ENCODE peak calls at places on chromosomes 5 and 9, in four cellular contexts. One of them, this sample, is unnamed.

GRCh38 chr5:38751103-38751502 is 94.7 kb upstream of the OSMR start:
- DNase-seq in IMR-90: no peak
- DNase-seq in SK-N-SH: no peak
- DNase-seq in cardiac fibroblast: peak
- DNase-seq in this sample: no peak

GRCh38 chr5:145827275-145827674 is 7.9 kb downstream of the PRELID2 start:
- DNase-seq in cardiac fibroblast: peak
- DNase-seq in IMR-90: no peak
- DNase-seq in SK-N-SH: no peak
- DNase-seq in this sample: no peak

GRCh38 chr5:56319281-56320242 is 86.4 kb upstream of the ANKRD55 start:
- DNase-seq in IMR-90: peak
- DNase-seq in cardiac fibroblast: peak
- DNase-seq in SK-N-SH: no peak
- DNase-seq in this sample: peak

GRCh38 chr9:37146372-37146771 is 26.0 kb downstream of the ZCCHC7 start:
- DNase-seq in cardiac fibroblast: no peak
- DNase-seq in SK-N-SH: no peak
- DNase-seq in IMR-90: no peak
- DNase-seq in this sample: no peak

GRCh38 chr5:168162464-168162863 is 129.0 kb upstream of the WWC1 start:
- DNase-seq in cardiac fibroblast: no peak
- DNase-seq in IMR-90: no peak
- DNase-seq in SK-N-SH: peak
- DNase-seq in this sample: no peak

GRCh38 chr9:649128-650074 is 192.1 kb upstream of the DMRT1 start:
- DNase-seq in SK-N-SH: no peak
- DNase-seq in IMR-90: no peak
- DNase-seq in cardiac fibroblast: no peak
- DNase-seq in this sample: no peak

GRCh38 chr9:75483636-75484035 is 395.3 kb downstream of the OSTF1 start:
- DNase-seq in cardiac fibroblast: no peak
- DNase-seq in SK-N-SH: no peak
- DNase-seq in IMR-90: no peak
- DNase-seq in this sample: no peak

GRCh38 chr5:100444961-100445360 is 90.2 kb upstream of the FAM174A start:
- DNase-seq in IMR-90: peak
- DNase-seq in SK-N-SH: no peak
- DNase-seq in cardiac fibroblast: peak
- DNase-seq in this sample: no peak

GRCh38 chr9:101165131-101165530 is 136.6 kb downstream of the PLPPR1 start:
- DNase-seq in SK-N-SH: no peak
- DNase-seq in IMR-90: no peak
- DNase-seq in cardiac fibroblast: no peak
- DNase-seq in this sample: no peak

GRCh38 chr9:110015759-110016158 is 192.2 kb downstream of the C9orf152 start:
- DNase-seq in SK-N-SH: no peak
- DNase-seq in IMR-90: peak
- DNase-seq in cardiac fibroblast: peak
- DNase-seq in this sample: peak

GRCh38 chr5:56382896-56383295 is 149.8 kb upstream of the ANKRD55 start:
- DNase-seq in SK-N-SH: no peak
- DNase-seq in IMR-90: no peak
- DNase-seq in cardiac fibroblast: no peak
- DNase-seq in this sample: no peak

GRCh38 chr5:120014535-120014934 is 385.2 kb downstream of the FAM170A start:
- DNase-seq in SK-N-SH: no peak
- DNase-seq in cardiac fibroblast: peak
- DNase-seq in IMR-90: peak
- DNase-seq in this sample: no peak

GRCh38 chr5:145385276-145385675 is 449.9 kb downstream of the PRELID2 start:
- DNase-seq in IMR-90: no peak
- DNase-seq in cardiac fibroblast: no peak
- DNase-seq in SK-N-SH: no peak
- DNase-seq in this sample: no peak

GRCh38 chr9:74496819-74497749 is at the start of gene RORB:
- DNase-seq in cardiac fibroblast: peak
- DNase-seq in SK-N-SH: peak
- DNase-seq in IMR-90: peak
- DNase-seq in this sample: peak

GRCh38 chr9:8686502-8686901 is 886.9 kb upstream of the DMAC1 start:
- DNase-seq in cardiac fibroblast: peak
- DNase-seq in SK-N-SH: no peak
- DNase-seq in IMR-90: no peak
- DNase-seq in this sample: no peak

GRCh38 chr9:106467113-106467846 is 395.7 kb upstream of the ZNF462 start:
- DNase-seq in IMR-90: no peak
- DNase-seq in cardiac fibroblast: no peak
- DNase-seq in SK-N-SH: no peak
- DNase-seq in this sample: no peak

GRCh38 chr5:113183694-113184093 is 207.1 kb downstream of the DCP2 start:
- DNase-seq in IMR-90: no peak
- DNase-seq in cardiac fibroblast: no peak
- DNase-seq in SK-N-SH: no peak
- DNase-seq in this sample: no peak

GRCh38 chr5:175021886-175022285 is 297.5 kb downstream of the MSX2 start:
- DNase-seq in cardiac fibroblast: no peak
- DNase-seq in IMR-90: no peak
- DNase-seq in SK-N-SH: no peak
- DNase-seq in this sample: no peak

GRCh38 chr5:117519957-117520500 is 945.4 kb upstream of the SEMA6A start:
- DNase-seq in IMR-90: no peak
- DNase-seq in cardiac fibroblast: no peak
- DNase-seq in SK-N-SH: no peak
- DNase-seq in this sample: no peak

GRCh38 chr5:135502836-135503520 is 32.8 kb downstream of the NEUROG1 start:
- DNase-seq in IMR-90: no peak
- DNase-seq in SK-N-SH: no peak
- DNase-seq in cardiac fibroblast: no peak
- DNase-seq in this sample: no peak

GRCh38 chr5:7717691-7718090 is 133.2 kb downstream of the CFAP90 start:
- DNase-seq in SK-N-SH: no peak
- DNase-seq in cardiac fibroblast: no peak
- DNase-seq in IMR-90: no peak
- DNase-seq in this sample: no peak

GRCh38 chr5:88407341-88407740 is 138.7 kb upstream of the TMEM161B start:
- DNase-seq in IMR-90: no peak
- DNase-seq in SK-N-SH: no peak
- DNase-seq in cardiac fibroblast: no peak
- DNase-seq in this sample: no peak

GRCh38 chr5:147809830-147810666 is 21.4 kb downstream of the SPINK1 start:
- DNase-seq in cardiac fibroblast: no peak
- DNase-seq in SK-N-SH: no peak
- DNase-seq in IMR-90: no peak
- DNase-seq in this sample: no peak

GRCh38 chr5:173454381-173454763 is 126.2 kb upstream of the STC2 start:
- DNase-seq in cardiac fibroblast: peak
- DNase-seq in IMR-90: peak
- DNase-seq in SK-N-SH: no peak
- DNase-seq in this sample: peak

GRCh38 chr9:92059045-92059444 is 56.2 kb downstream of the SPTLC1 start:
- DNase-seq in SK-N-SH: no peak
- DNase-seq in IMR-90: no peak
- DNase-seq in cardiac fibroblast: no peak
- DNase-seq in this sample: no peak

GRCh38 chr5:383621-384020 is 59.4 kb upstream of the EXOC3 start:
- DNase-seq in SK-N-SH: no peak
- DNase-seq in cardiac fibroblast: no peak
- DNase-seq in IMR-90: no peak
- DNase-seq in this sample: no peak

GRCh38 chr9:20526500-20527319 is 95.6 kb downstream of the MLLT3 start:
- DNase-seq in SK-N-SH: no peak
- DNase-seq in cardiac fibroblast: peak
- DNase-seq in IMR-90: peak
- DNase-seq in this sample: no peak

GRCh38 chr5:6081727-6082210 is 296.6 kb downstream of the MED10 start:
- DNase-seq in IMR-90: no peak
- DNase-seq in SK-N-SH: no peak
- DNase-seq in cardiac fibroblast: no peak
- DNase-seq in this sample: no peak

GRCh38 chr9:78130004-78130403 is 98.4 kb upstream of the GNAQ start:
- DNase-seq in SK-N-SH: peak
- DNase-seq in cardiac fibroblast: peak
- DNase-seq in IMR-90: no peak
- DNase-seq in this sample: no peak

GRCh38 chr5:41763096-41763495 is 107.1 kb downstream of the OXCT1 start:
- DNase-seq in SK-N-SH: no peak
- DNase-seq in cardiac fibroblast: peak
- DNase-seq in IMR-90: peak
- DNase-seq in this sample: peak

DNA sequence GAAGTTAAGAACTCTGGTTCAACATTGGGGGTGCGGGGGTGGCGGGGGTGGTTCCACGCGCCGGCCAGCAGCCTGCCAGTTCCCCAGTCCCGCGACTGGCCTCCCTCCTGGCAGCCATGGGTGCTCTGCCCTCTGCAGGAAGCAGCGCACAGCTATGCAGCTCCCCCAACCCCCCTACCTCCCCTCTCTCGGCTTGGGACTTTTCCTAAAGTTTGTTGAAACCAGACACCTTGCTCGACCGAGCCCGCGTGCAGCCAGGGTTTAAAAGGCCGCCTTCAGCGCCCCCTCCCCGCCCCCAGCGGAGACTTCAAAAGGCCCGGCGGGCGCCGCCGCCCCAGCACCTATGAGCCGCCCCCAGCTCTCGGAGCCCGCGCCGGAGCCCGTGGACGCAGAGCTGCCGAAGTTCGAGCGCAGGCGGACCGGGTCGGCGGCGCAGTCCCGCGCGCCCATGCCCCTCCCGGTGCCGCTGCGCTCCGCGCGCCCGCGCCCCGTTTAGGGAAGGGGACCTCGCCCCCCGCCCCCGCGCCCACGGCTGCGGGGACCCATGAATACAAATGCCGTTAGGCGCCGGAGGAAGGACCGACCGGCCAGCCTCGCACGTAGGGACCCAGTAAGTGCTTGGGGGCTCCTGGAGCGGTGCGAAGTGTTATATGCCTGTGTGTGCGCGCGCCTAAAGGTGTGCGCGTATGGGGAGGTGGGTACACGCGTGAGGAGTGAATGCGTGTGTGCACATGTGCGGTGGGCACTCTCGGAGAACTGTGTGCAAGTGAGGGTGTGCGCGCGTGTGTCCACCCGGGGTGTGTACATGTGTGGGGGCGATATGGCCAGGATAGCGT is 1.4 kb upstream of the COL27A1 start:
- DNase-seq in cardiac fibroblast: no peak
- DNase-seq in SK-N-SH: peak
- DNase-seq in IMR-90: peak
- DNase-seq in this sample: no peak
- TF ChIP-seq CTCF in cardiac fibroblast: peak
- TF ChIP-seq CTCF in SK-N-SH: peak
- TF ChIP-seq CTCF in IMR-90: peak
- TF ChIP-seq CTCF in this sample: peak

GRCh38 chr5:61281686-61282085 is 50.4 kb upstream of the ZSWIM6 start:
- DNase-seq in cardiac fibroblast: no peak
- DNase-seq in SK-N-SH: no peak
- DNase-seq in IMR-90: no peak
- DNase-seq in this sample: no peak

GRCh38 chr5:61279725-61280124 is 52.3 kb upstream of the ZSWIM6 start:
- DNase-seq in SK-N-SH: no peak
- DNase-seq in cardiac fibroblast: no peak
- DNase-seq in IMR-90: peak
- DNase-seq in this sample: no peak

GRCh38 chr5:61280766-61281427 is 51.2 kb upstream of the ZSWIM6 start:
- DNase-seq in cardiac fibroblast: peak
- DNase-seq in SK-N-SH: no peak
- DNase-seq in IMR-90: no peak
- DNase-seq in this sample: no peak

GRCh38 chr5:61277781-61278180 is 54.3 kb upstream of the ZSWIM6 start:
- DNase-seq in cardiac fibroblast: no peak
- DNase-seq in IMR-90: no peak
- DNase-seq in SK-N-SH: no peak
- DNase-seq in this sample: no peak

DNA sequence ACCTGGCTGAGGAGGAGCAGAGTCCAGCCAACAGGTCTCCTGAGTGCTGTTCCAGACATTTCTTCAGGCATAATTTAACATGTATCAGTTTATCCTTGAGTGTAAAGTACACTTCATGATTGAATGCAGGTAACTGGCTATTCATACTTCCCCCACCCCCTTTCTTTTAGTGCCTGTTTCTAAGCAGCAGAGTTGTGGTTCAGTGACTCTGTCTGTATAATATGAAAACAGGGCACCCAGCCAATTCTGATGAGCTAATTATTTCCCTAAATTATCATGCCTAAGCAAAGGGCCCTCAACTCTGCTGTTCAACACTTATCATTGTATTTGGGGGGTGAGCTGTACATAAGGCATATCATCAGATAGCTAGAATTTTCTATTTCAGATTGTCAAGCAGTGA is 51.9 kb upstream of the ZSWIM6 start:
- DNase-seq in cardiac fibroblast: peak
- DNase-seq in IMR-90: peak
- DNase-seq in SK-N-SH: no peak
- DNase-seq in this sample: peak
- H3K4me3 ChIP-seq in cardiac fibroblast: no peak
- H3K4me3 ChIP-seq in IMR-90: no peak
- H3K4me3 ChIP-seq in SK-N-SH: no peak
- H3K4me3 ChIP-seq in this sample: no peak

GRCh38 chr9:124293712-124294504 is 36.2 kb downstream of the NEK6 start:
- DNase-seq in SK-N-SH: no peak
- DNase-seq in IMR-90: no peak
- DNase-seq in cardiac fibroblast: no peak
- DNase-seq in this sample: no peak
- TF ChIP-seq CTCF in SK-N-SH: no peak
- TF ChIP-seq CTCF in IMR-90: no peak
- TF ChIP-seq CTCF in cardiac fibroblast: peak
- TF ChIP-seq CTCF in this sample: no peak

GRCh38 chr5:77030097-77031071 is at the start of gene AGGF1:
- DNase-seq in cardiac fibroblast: peak
- DNase-seq in SK-N-SH: peak
- DNase-seq in IMR-90: peak
- DNase-seq in this sample: peak

GRCh38 chr5:77032635-77033034 is 2.4 kb downstream of the AGGF1 start:
- DNase-seq in SK-N-SH: no peak
- DNase-seq in cardiac fibroblast: no peak
- DNase-seq in IMR-90: no peak
- DNase-seq in this sample: no peak

GRCh38 chr5:77033338-77033737 is 3.1 kb downstream of the AGGF1 start:
- DNase-seq in SK-N-SH: no peak
- DNase-seq in IMR-90: no peak
- DNase-seq in cardiac fibroblast: no peak
- DNase-seq in this sample: no peak

GRCh38 chr5:77028631-77029375 is 1.4 kb upstream of the AGGF1 start:
- DNase-seq in SK-N-SH: no peak
- DNase-seq in cardiac fibroblast: no peak
- DNase-seq in IMR-90: no peak
- DNase-seq in this sample: no peak

DNA sequence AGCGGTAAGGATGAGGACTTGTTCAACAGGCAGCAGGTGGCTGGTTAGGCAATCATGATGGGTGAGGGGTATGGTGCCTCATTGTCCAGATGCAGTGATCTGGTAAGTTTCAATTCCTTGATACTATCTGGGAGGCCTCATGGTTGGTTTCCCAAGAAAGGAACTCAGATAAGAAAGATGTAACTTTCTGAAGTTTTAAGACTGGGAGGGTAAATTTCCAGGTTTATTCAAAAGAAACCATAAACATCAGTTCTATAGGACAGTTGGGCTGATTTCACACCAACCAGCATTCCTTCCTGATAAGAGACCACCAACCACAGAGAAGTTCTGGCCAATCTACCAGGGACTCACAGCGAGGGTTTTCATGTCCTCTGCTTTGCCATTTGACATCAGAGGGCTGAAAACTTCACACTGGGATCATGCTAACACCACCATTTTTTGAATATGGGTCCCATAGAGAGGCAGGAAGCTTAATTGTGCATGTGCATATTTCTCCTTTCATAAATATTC is 773 bp upstream of the AGGF1 start:
- DNase-seq in SK-N-SH: no peak
- DNase-seq in cardiac fibroblast: no peak
- DNase-seq in IMR-90: no peak
- DNase-seq in this sample: no peak
- H3K4me3 ChIP-seq in SK-N-SH: peak
- H3K4me3 ChIP-seq in cardiac fibroblast: no peak
- H3K4me3 ChIP-seq in IMR-90: no peak
- H3K4me3 ChIP-seq in this sample: peak